ENCODE peak calls at places on chromosomes 7 and 10, in nine cellular contexts. D is uterus, H is adipocyte, R is Peyer's patch, M is ovary, Z is BE2C, N is right lobe of liver, K is pancreas, Y is GM23248. C is an unnamed sample.

GRCh38 chr10:33273295-33274002 is 61.0 kb downstream of the NRP1 start:
- DNase-seq in Y (peak; percentile 98), N (peak; percentile 90), K (peak; percentile 86), D (peak; percentile 64), M (peak; percentile 86), Z (peak; percentile 85), H (peak; percentile 96), R (peak; percentile 71), C (peak; percentile 87)

GRCh38 chr7:91570600-91570999 is 306.4 kb downstream of the FZD1 start:
- DNase-seq in M (no peak), D (no peak), Z (no peak), N (no peak), R (no peak), K (no peak), Y (no peak), H (no peak), C (no peak)

GRCh38 chr7:51644216-51644615 is 327.6 kb upstream of the COBL start:
- DNase-seq in Y (no peak), M (no peak), K (no peak), H (no peak), Z (no peak), R (peak; percentile 62), D (no peak), N (no peak), C (no peak)

GRCh38 chr10:102802920-102803534 is 34.2 kb downstream of the CYP17A1 start:
- DNase-seq in N (peak; percentile 38), M (no peak), Y (peak; percentile 94), Z (no peak), K (no peak), H (peak; percentile 88), R (peak; percentile 58), D (peak; percentile 70), C (no peak)

GRCh38 chr10:15227611-15228372 is 59.3 kb upstream of the NMT2 start:
- DNase-seq in M (no peak), R (no peak), H (peak; percentile 47), D (no peak), N (no peak), K (no peak), Z (no peak), Y (peak; percentile 79), C (no peak)

GRCh38 chr10:75111906-75112703 is 649 bp downstream of the SAMD8 start:
- DNase-seq in Y (peak; percentile 77), M (peak; percentile 78), R (peak; percentile 74), K (peak; percentile 58), D (peak; percentile 69), H (peak; percentile 76), Z (peak; percentile 42), N (peak; percentile 62), C (peak; percentile 66)

GRCh38 chr7:151117565-151117964 is 31.3 kb downstream of the AGAP3 start:
- DNase-seq in M (no peak), Y (no peak), R (no peak), N (no peak), K (no peak), Z (no peak), H (no peak), D (no peak), C (peak; percentile 52)

GRCh38 chr7:21364838-21365267 is 63.0 kb upstream of the SP4 start:
- DNase-seq in Y (no peak), R (no peak), H (no peak), D (no peak), K (no peak), N (no peak), Z (no peak), M (no peak), C (no peak)

GRCh38 chr7:151895008-151895661 is 18.2 kb upstream of the PRKAG2 start:
- DNase-seq in D (no peak), M (no peak), K (no peak), Y (no peak), N (no peak), R (no peak), H (no peak), Z (no peak), C (no peak)

GRCh38 chr7:35519971-35520809 is 174.7 kb downstream of the HERPUD2 start:
- DNase-seq in Y (peak; percentile 73), D (peak; percentile 54), R (peak; percentile 73), M (peak; percentile 74), H (peak; percentile 77), K (peak; percentile 35), Z (peak; percentile 80), N (peak; percentile 65), C (peak; percentile 67)

GRCh38 chr10:112752268-112752667 is 197.8 kb upstream of the TCF7L2 start:
- DNase-seq in D (no peak), Z (no peak), M (no peak), K (no peak), Y (peak; percentile 14), H (peak; percentile 56), R (no peak), N (no peak), C (no peak)

GRCh38 chr10:58868736-58869435 is 307.6 kb upstream of the PHYHIPL start:
- DNase-seq in D (no peak), R (no peak), Y (peak; percentile 77), Z (peak; percentile 32), N (no peak), H (no peak), K (no peak), M (no peak), C (no peak)

GRCh38 chr10:26437637-26438461 is at the start of gene APBB1IP:
- DNase-seq in H (peak; percentile 28), Z (no peak), R (peak; percentile 91), K (peak; percentile 14), N (peak; percentile 95), D (no peak), M (peak; percentile 35), Y (peak; percentile 91), C (peak; percentile 94)

GRCh38 chr7:82167568-82168314 is 275.8 kb downstream of the CACNA2D1 start:
- DNase-seq in H (no peak), Y (no peak), D (no peak), N (no peak), K (no peak), R (no peak), M (no peak), Z (no peak), C (no peak)

GRCh38 chr7:36747251-36747968 is 23.1 kb upstream of the AOAH start:
- DNase-seq in Y (peak; percentile 3), H (no peak), N (peak; percentile 61), Z (no peak), R (no peak), M (no peak), D (no peak), K (peak; percentile 61), C (no peak)

GRCh38 chr10:19811517-19811916 is 4.7 kb upstream of the PLXDC2 start:
- DNase-seq in R (no peak), N (no peak), D (peak; percentile 51), Z (no peak), Y (peak; percentile 55), H (no peak), M (no peak), K (no peak), C (no peak)

GRCh38 chr10:43854042-43854441 is 205.4 kb upstream of the ZNF32 start:
- DNase-seq in D (no peak), N (no peak), M (no peak), Z (no peak), H (peak; percentile 65), R (no peak), K (no peak), Y (peak; percentile 76), C (no peak)

GRCh38 chr7:106863216-106863997 is 1.7 kb upstream of the PIK3CG start:
- DNase-seq in R (no peak), M (no peak), Z (no peak), H (no peak), D (no peak), Y (no peak), N (no peak), K (no peak), C (no peak)

GRCh38 chr7:132956556-132956955 is 125.3 kb downstream of the CHCHD3 start:
- DNase-seq in Z (no peak), Y (no peak), M (no peak), N (no peak), R (no peak), H (no peak), D (no peak), K (no peak), C (no peak)

GRCh38 chr7:99984593-99984992 is 8.8 kb upstream of the AZGP1 start:
- DNase-seq in D (no peak), H (no peak), M (no peak), N (no peak), K (no peak), R (no peak), Z (no peak), Y (no peak), C (no peak)

GRCh38 chr10:49408437-49409306 is 12.8 kb upstream of the DRGX start:
- DNase-seq in K (peak; percentile 29), M (no peak), H (no peak), R (no peak), N (no peak), Z (peak; percentile 28), D (no peak), Y (no peak), C (no peak)

GRCh38 chr7:1947586-1948217 is 277.6 kb downstream of the ELFN1 start:
- DNase-seq in R (no peak), D (no peak), K (no peak), Z (peak; percentile 3), N (peak; percentile 14), M (peak; percentile 23), H (no peak), Y (no peak), C (peak; percentile 39)
- H3K36me3 ChIP-seq in R (no peaks in the 10 kb centered on the region), D (no peaks in the 10 kb centered on the region), K (no peaks in the 10 kb centered on the region), Z (no peaks in the 10 kb centered on the region), N (no peaks in the 10 kb centered on the region), M (no peaks in the 10 kb centered on the region), H (no peaks in the 10 kb centered on the region), Y (no peaks in the 10 kb centered on the region), C (peaks cover 3% of the 10 kb centered on the region)

GRCh38 chr10:124999433-125000365 is 57.8 kb downstream of the ZRANB1 start:
- DNase-seq in K (no peak), Z (no peak), H (peak; percentile 72), R (peak; percentile 47), N (peak; percentile 12), M (peak; percentile 84), D (peak; percentile 40), Y (peak; percentile 96), C (peak; percentile 48)
- H3K36me3 ChIP-seq in K (peaks cover 43% of the 10 kb centered on the region), Z (peaks cover 65% of the 10 kb centered on the region), H (peaks cover 27% of the 10 kb centered on the region), R (no peaks in the 10 kb centered on the region), N (no peaks in the 10 kb centered on the region), M (no peaks in the 10 kb centered on the region), D (no peaks in the 10 kb centered on the region), Y (peaks cover 13% of the 10 kb centered on the region), C (peaks cover 89% of the 10 kb centered on the region)

GRCh38 chr7:138584283-138584682 is 116.9 kb downstream of the SVOPL start:
- DNase-seq in N (no peak), Z (no peak), Y (peak; percentile 9), R (no peak), M (no peak), H (no peak), D (no peak), K (no peak), C (no peak)
- H3K36me3 ChIP-seq in N (peaks cover 36% of the 10 kb centered on the region), Z (peaks cover 71% of the 10 kb centered on the region), Y (peaks cover 23% of the 10 kb centered on the region), R (no peaks in the 10 kb centered on the region), M (no peaks in the 10 kb centered on the region), H (peaks cover 61% of the 10 kb centered on the region), D (no peaks in the 10 kb centered on the region), K (peaks cover 17% of the 10 kb centered on the region), C (peaks cover 77% of the 10 kb centered on the region)

GRCh38 chr7:43647772-43648643 is 65.1 kb downstream of the STK17A start:
- DNase-seq in Y (peak; percentile 99), R (peak; percentile 71), D (peak; percentile 80), H (peak; percentile 99), N (peak; percentile 47), Z (peak; percentile 64), M (peak; percentile 53), K (peak; percentile 61), C (peak; percentile 62)
- H3K36me3 ChIP-seq in Y (no peaks in the 10 kb centered on the region), R (no peaks in the 10 kb centered on the region), D (no peaks in the 10 kb centered on the region), H (peaks cover 23% of the 10 kb centered on the region), N (no peaks in the 10 kb centered on the region), Z (peaks cover 41% of the 10 kb centered on the region), M (no peaks in the 10 kb centered on the region), K (peaks cover 6% of the 10 kb centered on the region), C (peaks cover 14% of the 10 kb centered on the region)